ENCODE peak calls at places on chromosomes 7 and 10, in five cellular contexts. E is CD8-positive, alpha-beta memory T cell; G is WERI-Rb-1; W is adrenal gland; F is mucosa of descending colon. R is an unnamed sample.

GRCh38 chr10:90674927-90675326 is 182.9 kb downstream of the HTR7 start:
- DNase-seq in G (no peak), W (no peak), E (no peak), F (no peak), R (no peak)

GRCh38 chr10:6224781-6225180 is 22.0 kb downstream of the PFKFB3 start:
- DNase-seq in E (no peak), W (no peak), F (no peak), G (no peak), R (no peak)

GRCh38 chr10:3825244-3825643 is 40.2 kb upstream of the KLF6 start:
- DNase-seq in W (no peak), F (peak), E (no peak), G (peak), R (no peak)

GRCh38 chr7:45244996-45245395 is 87.4 kb downstream of the RAMP3 start:
- DNase-seq in F (no peak), E (no peak), W (no peak), G (no peak), R (no peak)

GRCh38 chr10:21173433-21173963 is 276.4 kb upstream of the NEBL start:
- DNase-seq in G (no peak), W (no peak), E (no peak), F (peak), R (no peak)

GRCh38 chr10:132462463-132463332 is 65.7 kb downstream of the PWWP2B start:
- DNase-seq in W (no peak), G (no peak), F (peak), E (no peak), R (no peak)

GRCh38 chr10:58299580-58299979 is 30.6 kb downstream of the CISD1 start:
- DNase-seq in G (peak), F (no peak), E (peak), W (peak), R (no peak)

GRCh38 chr7:99021941-99022560 is 121.9 kb downstream of the SMURF1 start:
- DNase-seq in E (no peak), F (no peak), G (no peak), W (no peak), R (no peak)

GRCh38 chr7:37248396-37248836 is 200.2 kb downstream of the ELMO1 start:
- DNase-seq in F (no peak), E (no peak), G (no peak), W (peak), R (no peak)

GRCh38 chr10:130038611-130039109 is 72.0 kb downstream of the C10orf143 start:
- DNase-seq in G (no peak), E (no peak), F (no peak), W (no peak), R (no peak)

GRCh38 chr10:124092270-124093075 is 925 bp downstream of the CHST15 start:
- DNase-seq in E (no peak), F (peak), W (peak), G (peak), R (peak)

GRCh38 chr7:94696981-94697670 is 41.2 kb upstream of the SGCE start:
- DNase-seq in E (no peak), G (no peak), W (peak), F (no peak), R (peak)

GRCh38 chr7:27198138-27198841 is 1.6 kb downstream of the HOXA13 start:
- DNase-seq in E (no peak), F (no peak), G (no peak), W (no peak), R (no peak)

GRCh38 chr10:114239117-114239993 is at the start of gene VWA2:
- DNase-seq in G (peak), F (peak), W (no peak), E (no peak), R (no peak)

GRCh38 chr10:117477961-117478670 is 64.4 kb upstream of the EMX2 start:
- DNase-seq in W (no peak), E (no peak), G (no peak), F (no peak), R (no peak)

GRCh38 chr7:25389489-25390106 is 161.3 kb upstream of the NPVF start:
- DNase-seq in G (no peak), E (no peak), F (no peak), W (peak), R (peak)

GRCh38 chr7:47763063-47763974 is 181.4 kb upstream of the TNS3 start:
- DNase-seq in E (no peak), G (peak), W (no peak), F (no peak), R (peak)

GRCh38 chr10:69358148-69358795 is 58.4 kb downstream of the TACR2 start:
- DNase-seq in F (no peak), E (no peak), W (no peak), G (no peak), R (no peak)

GRCh38 chr10:5502903-5503835 is 3.8 kb upstream of the CALML5 start:
- DNase-seq in G (no peak), E (no peak), W (no peak), F (peak), R (no peak)

GRCh38 chr10:93580824-93581223 is 14.4 kb downstream of the FFAR4 start:
- DNase-seq in G (no peak), E (no peak), W (no peak), F (no peak), R (no peak)

GRCh38 chr7:27160147-27160545 is 3.7 kb upstream of the HOXA7 start:
- DNase-seq in E (no peak), G (no peak), F (peak), W (no peak), R (peak)

GRCh38 chr10:11272915-11273389 is 255.3 kb downstream of the CELF2 start:
- DNase-seq in F (no peak), G (no peak), W (no peak), E (no peak), R (no peak)

GRCh38 chr7:7100432-7100849 is 81.9 kb upstream of the C1GALT1 start:
- DNase-seq in G (peak), F (no peak), E (no peak), W (no peak), R (no peak)

GRCh38 chr7:88226201-88226600 is 6.4 kb upstream of the SRI start:
- DNase-seq in E (no peak), G (no peak), W (no peak), F (no peak), R (no peak)

GRCh38 chr7:104124469-104124868 is 83.3 kb downstream of the ORC5 start:
- DNase-seq in F (no peak), G (no peak), W (no peak), E (no peak), R (no peak)

GRCh38 chr10:45373003-45373782 is 823 bp upstream of the ALOX5 start:
- DNase-seq in G (peak), F (peak), W (no peak), E (no peak), R (no peak)
- H3K4me3 ChIP-seq in G (peak), F (no peak), W (peak), E (peak), R (peak)

GRCh38 chr10:99530108-99531025 is 2.4 kb upstream of the NKX2-3 start:
- DNase-seq in F (no peak), G (no peak), E (no peak), W (no peak), R (no peak)

GRCh38 chr10:99532687-99533495 is at the start of gene NKX2-3:
- DNase-seq in F (peak), W (peak), G (peak), E (no peak), R (peak)

GRCh38 chr10:99531026-99531695 is 1.6 kb upstream of the NKX2-3 start:
- DNase-seq in W (no peak), G (no peak), F (no peak), E (no peak), R (no peak)

GRCh38 chr10:99532194-99532593 is 548 bp upstream of the NKX2-3 start:
- DNase-seq in G (no peak), W (no peak), E (no peak), F (no peak), R (no peak)

GRCh38 chr10:99531696-99532050 is 1.1 kb upstream of the NKX2-3 start:
- DNase-seq in F (no peak), G (no peak), E (no peak), W (no peak), R (no peak)
- H3K4me3 ChIP-seq in F (no peak), G (no peak), E (no peak), W (no peak), R (no peak)

GRCh38 chr7:157335256-157335655 is 1.5 kb upstream of the DNAJB6 start:
- DNase-seq in F (peak), G (no peak), W (no peak), E (no peak), R (no peak)

GRCh38 chr7:157339777-157340677 is 3.2 kb downstream of the DNAJB6 start:
- DNase-seq in W (peak), G (peak), E (peak), F (no peak), R (peak)

GRCh38 chr7:157335991-157336382 is 817 bp upstream of the DNAJB6 start:
- DNase-seq in F (peak), W (no peak), G (no peak), E (no peak), R (no peak)

GRCh38 chr7:157336383-157337315 is at the start of gene DNAJB6:
- DNase-seq in W (peak), E (peak), G (peak), F (peak), R (peak)

DNA sequence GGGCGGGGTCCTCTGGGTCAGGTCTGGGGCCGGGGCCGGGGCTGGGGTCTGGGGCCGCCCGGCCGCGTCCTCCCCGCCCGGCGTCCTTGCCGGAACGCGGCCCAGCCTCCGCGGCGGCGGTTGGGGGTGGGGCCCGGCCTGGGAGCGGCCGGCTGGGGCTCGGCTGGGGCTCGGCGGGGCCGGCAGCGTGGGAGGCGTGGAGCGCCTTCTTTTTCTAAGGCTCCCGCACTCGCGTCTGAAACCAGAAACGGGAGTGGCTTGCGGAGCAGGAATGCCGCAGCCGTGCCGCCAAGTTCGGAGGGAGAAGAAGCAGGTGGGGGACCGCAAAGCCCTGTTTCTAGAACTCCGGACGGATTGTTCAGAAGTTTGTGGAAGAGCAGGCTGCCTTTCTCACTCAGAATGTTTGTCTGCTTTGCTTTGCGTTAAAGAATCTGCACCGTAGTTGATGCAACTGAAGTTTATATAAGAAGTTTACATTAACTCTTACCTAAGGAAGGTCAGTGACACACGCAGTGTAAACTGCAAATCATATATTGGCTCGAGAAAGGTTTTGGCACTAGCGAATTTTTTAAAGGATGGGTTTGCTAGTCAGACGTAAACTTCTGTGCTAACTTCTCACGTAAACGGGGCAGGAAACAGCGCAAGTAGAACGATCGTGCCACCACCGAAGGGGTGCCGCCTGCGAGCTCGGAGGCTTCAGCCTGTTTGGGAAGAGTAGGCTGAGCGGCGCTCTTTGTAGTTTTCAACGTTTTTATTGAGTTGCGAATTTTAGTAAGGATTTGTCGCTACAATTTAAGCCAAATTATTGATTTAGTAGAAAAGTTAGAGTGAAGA is 729 bp downstream of the DNAJB6 start:
- DNase-seq in W (peak), G (peak), F (peak), E (peak), R (peak)
- H3K4me3 ChIP-seq in W (peak), G (peak), F (peak), E (peak), R (peak)

DNA sequence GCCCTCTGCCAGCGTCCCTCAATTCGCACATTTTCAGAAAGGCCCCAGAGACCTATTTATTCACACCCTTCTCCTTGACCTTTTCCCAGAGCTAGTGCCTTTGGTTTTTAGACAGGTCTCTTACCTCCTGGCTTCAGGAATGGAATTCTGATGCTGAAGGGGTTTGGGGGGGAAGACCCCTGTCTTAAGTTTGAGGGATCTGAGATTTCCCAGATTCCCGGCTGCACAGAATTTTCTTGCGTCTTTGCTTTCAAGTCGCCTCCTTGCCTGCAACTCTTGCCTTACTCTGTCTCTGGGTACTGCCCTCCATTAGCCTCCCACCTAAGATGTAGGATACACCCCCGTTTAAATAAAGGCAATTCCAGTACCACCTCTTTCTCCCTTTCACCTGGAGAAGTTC is 1.9 kb downstream of the GATA3 start:
- DNase-seq in F (no peak), E (no peak), G (no peak), W (no peak), R (no peak)
- H3K4me3 ChIP-seq in F (no peak), E (peak), G (no peak), W (peak), R (peak)

R was measured in tibial nerve.